ENCODE peak calls at places on chromosomes 3 and 15, in four cellular contexts. P is SK-N-SH, U is NCI-H446, M is amygdala. D is an unnamed sample.

GRCh38 chr3:182117583-182117982 is 405.9 kb downstream of the SOX2 start:
- DNase-seq in P (peak; percentile 2), U (peak; percentile 60), M (no peak), D (no peak)

GRCh38 chr3:150729682-150730360 is 26.1 kb upstream of the ERICH6 start:
- DNase-seq in P (no peak), U (no peak), M (no peak), D (no peak)

GRCh38 chr3:119769394-119770149 is 12.3 kb upstream of the NR1I2 start:
- DNase-seq in P (no peak), U (no peak), M (no peak), D (no peak)

GRCh38 chr3:161694682-161695586 is 198.3 kb downstream of the OTOL1 start:
- DNase-seq in P (no peak), U (no peak), M (no peak), D (no peak)

GRCh38 chr15:101037090-101037830 is 118.1 kb downstream of the LRRK1 start:
- DNase-seq in P (no peak), U (no peak), M (no peak), D (no peak)

GRCh38 chr3:41608267-41608822 is 353.6 kb downstream of the ULK4 start:
- DNase-seq in P (no peak), U (no peak), M (no peak), D (no peak)

GRCh38 chr3:150639262-150639661 is 36.1 kb downstream of the SELENOT start:
- DNase-seq in P (no peak), U (no peak), M (no peak), D (no peak)

GRCh38 chr3:42119558-42120355 is 28.6 kb downstream of the TRAK1 start:
- DNase-seq in P (no peak), U (no peak), M (no peak), D (no peak)

GRCh38 chr3:159840900-159841299 is 147.7 kb upstream of the IL12A start:
- DNase-seq in P (no peak), U (no peak), M (no peak), D (no peak)

GRCh38 chr15:70383856-70384255 is 286.1 kb upstream of the TLE3 start:
- DNase-seq in P (no peak), U (no peak), M (no peak), D (no peak)

GRCh38 chr3:139281512-139282196 is 62.2 kb upstream of the MRPS22 start:
- DNase-seq in P (peak; percentile 53), U (peak; percentile 95), M (peak; percentile 63), D (no peak)

D was measured in frontal cortex.